ENCODE peak calls at places on chromosomes 7 and 10, in nine cellular contexts. One of them, this sample, is unnamed.
A peak's percentile ranks its signal among the peaks of the same experiment; 100 is the strongest.

GRCh38 chr7:92698237-92698841 is 108.1 kb upstream of the FAM133B start:
- DNase-seq in neural crest cell: peak; percentile 28
- DNase-seq in pancreas: no peak
- DNase-seq in cardiac fibroblast: peak; percentile 95
- DNase-seq in fibroblast of lung: peak; percentile 87
- DNase-seq in GM13976: no peak
- DNase-seq in GM10248: no peak
- DNase-seq in cardiac muscle cell: no peak
- DNase-seq in MCF 10A: peak; percentile 65
- DNase-seq in this sample: peak; percentile 6

GRCh38 chr7:91883676-91884362 is 3.3 kb upstream of the MTERF1 start:
- DNase-seq in neural crest cell: no peak
- DNase-seq in pancreas: no peak
- DNase-seq in cardiac fibroblast: no peak
- DNase-seq in fibroblast of lung: no peak
- DNase-seq in GM13976: no peak
- DNase-seq in GM10248: no peak
- DNase-seq in cardiac muscle cell: no peak
- DNase-seq in MCF 10A: no peak
- DNase-seq in this sample: no peak

GRCh38 chr7:68014031-68014774 is 1017.6 kb downstream of the TYW1 start:
- DNase-seq in neural crest cell: no peak
- DNase-seq in pancreas: no peak
- DNase-seq in cardiac fibroblast: no peak
- DNase-seq in fibroblast of lung: no peak
- DNase-seq in GM13976: no peak
- DNase-seq in GM10248: no peak
- DNase-seq in cardiac muscle cell: no peak
- DNase-seq in MCF 10A: no peak
- DNase-seq in this sample: no peak

GRCh38 chr7:136325021-136325420 is 347.9 kb upstream of the MTPN start:
- DNase-seq in neural crest cell: no peak
- DNase-seq in pancreas: no peak
- DNase-seq in cardiac fibroblast: no peak
- DNase-seq in fibroblast of lung: no peak
- DNase-seq in GM13976: no peak
- DNase-seq in GM10248: no peak
- DNase-seq in cardiac muscle cell: no peak
- DNase-seq in MCF 10A: no peak
- DNase-seq in this sample: no peak

GRCh38 chr10:124697443-124697836 is 46.7 kb downstream of the FAM53B start:
- DNase-seq in neural crest cell: no peak
- DNase-seq in pancreas: no peak
- DNase-seq in cardiac fibroblast: no peak
- DNase-seq in fibroblast of lung: no peak
- DNase-seq in GM13976: no peak
- DNase-seq in GM10248: no peak
- DNase-seq in cardiac muscle cell: no peak
- DNase-seq in MCF 10A: no peak
- DNase-seq in this sample: no peak

GRCh38 chr7:1931248-1931950 is 261.3 kb downstream of the ELFN1 start:
- DNase-seq in neural crest cell: no peak
- DNase-seq in pancreas: peak; percentile 25
- DNase-seq in cardiac fibroblast: peak; percentile 33
- DNase-seq in fibroblast of lung: no peak
- DNase-seq in GM13976: no peak
- DNase-seq in GM10248: no peak
- DNase-seq in cardiac muscle cell: no peak
- DNase-seq in MCF 10A: no peak
- DNase-seq in this sample: no peak

GRCh38 chr10:96509017-96509641 is 4.6 kb downstream of the TLL2 start:
- DNase-seq in neural crest cell: no peak
- DNase-seq in pancreas: no peak
- DNase-seq in cardiac fibroblast: no peak
- DNase-seq in fibroblast of lung: no peak
- DNase-seq in GM13976: no peak
- DNase-seq in GM10248: no peak
- DNase-seq in cardiac muscle cell: no peak
- DNase-seq in MCF 10A: no peak
- DNase-seq in this sample: no peak

GRCh38 chr10:3886666-3887251 is 101.8 kb upstream of the KLF6 start:
- DNase-seq in neural crest cell: no peak
- DNase-seq in pancreas: no peak
- DNase-seq in cardiac fibroblast: peak; percentile 93
- DNase-seq in fibroblast of lung: peak; percentile 88
- DNase-seq in GM13976: no peak
- DNase-seq in GM10248: peak; percentile 20
- DNase-seq in cardiac muscle cell: no peak
- DNase-seq in MCF 10A: peak; percentile 36
- DNase-seq in this sample: no peak

GRCh38 chr7:155255071-155255470 is 42.6 kb upstream of the INSIG1 start:
- DNase-seq in neural crest cell: no peak
- DNase-seq in pancreas: no peak
- DNase-seq in cardiac fibroblast: no peak
- DNase-seq in fibroblast of lung: no peak
- DNase-seq in GM13976: no peak
- DNase-seq in GM10248: no peak
- DNase-seq in cardiac muscle cell: no peak
- DNase-seq in MCF 10A: no peak
- DNase-seq in this sample: no peak

DNA sequence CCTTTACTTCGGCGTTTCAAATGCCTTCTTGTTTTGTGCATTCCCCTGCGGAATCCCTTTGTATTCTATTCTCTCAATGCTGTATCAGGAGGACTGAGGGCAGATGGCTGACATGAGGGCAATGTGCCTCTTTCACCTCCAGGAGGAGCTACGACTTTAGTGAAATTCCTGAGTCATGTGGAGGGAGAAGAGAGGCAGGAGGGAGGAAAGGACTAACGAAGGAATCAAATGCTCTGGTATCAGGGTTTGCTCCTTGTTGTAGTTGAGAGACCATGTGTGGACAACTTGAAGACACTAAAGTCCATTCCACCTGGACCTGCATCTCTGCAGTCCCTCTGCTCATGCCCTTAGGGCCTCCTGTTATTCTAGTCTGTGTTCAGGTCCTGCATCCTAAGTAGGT is 40.2 kb upstream of the PRSS58 start:
- DNase-seq in neural crest cell: no peak
- DNase-seq in pancreas: no peak
- DNase-seq in cardiac fibroblast: no peak
- DNase-seq in fibroblast of lung: no peak
- DNase-seq in GM13976: no peak
- DNase-seq in GM10248: no peak
- DNase-seq in cardiac muscle cell: peak; percentile 22
- DNase-seq in MCF 10A: peak; percentile 48
- DNase-seq in this sample: no peak
- TF ChIP-seq CTCF in neural crest cell: peak; percentile 43
- TF ChIP-seq CTCF in pancreas: no peak
- TF ChIP-seq CTCF in cardiac fibroblast: peak; percentile 43
- TF ChIP-seq CTCF in fibroblast of lung: no peak
- TF ChIP-seq CTCF in GM13976: no peak
- TF ChIP-seq CTCF in GM10248: no peak
- TF ChIP-seq CTCF in cardiac muscle cell: no peak
- TF ChIP-seq CTCF in MCF 10A: peak; percentile 25
- TF ChIP-seq CTCF in this sample: peak; percentile 12

GRCh38 chr7:69608049-69608448 is 9.8 kb downstream of the AUTS2 start:
- DNase-seq in neural crest cell: no peak
- DNase-seq in pancreas: no peak
- DNase-seq in cardiac fibroblast: no peak
- DNase-seq in fibroblast of lung: no peak
- DNase-seq in GM13976: no peak
- DNase-seq in GM10248: no peak
- DNase-seq in cardiac muscle cell: no peak
- DNase-seq in MCF 10A: no peak
- DNase-seq in this sample: no peak
- TF ChIP-seq CTCF in neural crest cell: no peak
- TF ChIP-seq CTCF in pancreas: no peak
- TF ChIP-seq CTCF in cardiac fibroblast: no peak
- TF ChIP-seq CTCF in fibroblast of lung: no peak
- TF ChIP-seq CTCF in GM13976: no peak
- TF ChIP-seq CTCF in GM10248: no peak
- TF ChIP-seq CTCF in cardiac muscle cell: no peak
- TF ChIP-seq CTCF in MCF 10A: no peak
- TF ChIP-seq CTCF in this sample: no peak

GRCh38 chr7:111929258-111929657 is 276.9 kb downstream of the DOCK4 start:
- DNase-seq in neural crest cell: no peak
- DNase-seq in pancreas: no peak
- DNase-seq in cardiac fibroblast: no peak
- DNase-seq in fibroblast of lung: no peak
- DNase-seq in GM13976: no peak
- DNase-seq in GM10248: no peak
- DNase-seq in cardiac muscle cell: no peak
- DNase-seq in MCF 10A: no peak
- DNase-seq in this sample: no peak
- TF ChIP-seq CTCF in neural crest cell: no peak
- TF ChIP-seq CTCF in pancreas: no peak
- TF ChIP-seq CTCF in cardiac fibroblast: no peak
- TF ChIP-seq CTCF in fibroblast of lung: no peak
- TF ChIP-seq CTCF in GM13976: no peak
- TF ChIP-seq CTCF in GM10248: no peak
- TF ChIP-seq CTCF in cardiac muscle cell: no peak
- TF ChIP-seq CTCF in MCF 10A: peak; percentile 12
- TF ChIP-seq CTCF in this sample: no peak

DNA sequence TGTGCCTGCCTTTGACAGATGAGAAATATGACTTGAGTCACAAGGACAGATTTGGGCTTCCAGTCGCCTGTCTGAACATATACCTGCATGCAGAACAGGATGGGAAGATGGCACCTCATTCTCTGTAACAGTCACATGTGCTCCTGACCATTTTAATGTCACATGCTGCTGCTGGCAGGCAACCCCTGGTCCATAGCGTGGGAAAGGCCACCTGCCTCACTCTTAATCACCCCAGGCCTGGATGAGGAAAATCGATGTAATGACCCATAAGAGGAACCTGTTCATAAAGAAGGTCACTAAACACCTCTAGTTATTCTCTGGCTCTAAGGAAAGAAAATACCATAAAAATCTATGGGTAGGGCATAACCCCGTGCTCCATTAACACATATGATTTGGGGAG is 110.2 kb downstream of the GFRA1 start:
- DNase-seq in neural crest cell: no peak
- DNase-seq in pancreas: peak; percentile 77
- DNase-seq in cardiac fibroblast: no peak
- DNase-seq in fibroblast of lung: no peak
- DNase-seq in GM13976: no peak
- DNase-seq in GM10248: no peak
- DNase-seq in cardiac muscle cell: no peak
- DNase-seq in MCF 10A: no peak
- DNase-seq in this sample: no peak
- TF ChIP-seq CTCF in neural crest cell: no peak
- TF ChIP-seq CTCF in pancreas: no peak
- TF ChIP-seq CTCF in cardiac fibroblast: no peak
- TF ChIP-seq CTCF in fibroblast of lung: no peak
- TF ChIP-seq CTCF in GM13976: no peak
- TF ChIP-seq CTCF in GM10248: no peak
- TF ChIP-seq CTCF in cardiac muscle cell: no peak
- TF ChIP-seq CTCF in MCF 10A: no peak
- TF ChIP-seq CTCF in this sample: no peak

GRCh38 chr10:91743460-91743859 is 54.8 kb upstream of the TNKS2 start:
- DNase-seq in neural crest cell: no peak
- DNase-seq in pancreas: no peak
- DNase-seq in cardiac fibroblast: no peak
- DNase-seq in fibroblast of lung: no peak
- DNase-seq in GM13976: no peak
- DNase-seq in GM10248: no peak
- DNase-seq in cardiac muscle cell: no peak
- DNase-seq in MCF 10A: no peak
- DNase-seq in this sample: no peak

GRCh38 chr10:91742189-91742588 is 56.0 kb upstream of the TNKS2 start:
- DNase-seq in neural crest cell: no peak
- DNase-seq in pancreas: no peak
- DNase-seq in cardiac fibroblast: no peak
- DNase-seq in fibroblast of lung: peak; percentile 25
- DNase-seq in GM13976: no peak
- DNase-seq in GM10248: no peak
- DNase-seq in cardiac muscle cell: no peak
- DNase-seq in MCF 10A: no peak
- DNase-seq in this sample: no peak

GRCh38 chr10:91740353-91740924 is 57.8 kb upstream of the TNKS2 start:
- DNase-seq in neural crest cell: no peak
- DNase-seq in pancreas: peak; percentile 53
- DNase-seq in cardiac fibroblast: no peak
- DNase-seq in fibroblast of lung: no peak
- DNase-seq in GM13976: no peak
- DNase-seq in GM10248: no peak
- DNase-seq in cardiac muscle cell: no peak
- DNase-seq in MCF 10A: no peak
- DNase-seq in this sample: no peak

DNA sequence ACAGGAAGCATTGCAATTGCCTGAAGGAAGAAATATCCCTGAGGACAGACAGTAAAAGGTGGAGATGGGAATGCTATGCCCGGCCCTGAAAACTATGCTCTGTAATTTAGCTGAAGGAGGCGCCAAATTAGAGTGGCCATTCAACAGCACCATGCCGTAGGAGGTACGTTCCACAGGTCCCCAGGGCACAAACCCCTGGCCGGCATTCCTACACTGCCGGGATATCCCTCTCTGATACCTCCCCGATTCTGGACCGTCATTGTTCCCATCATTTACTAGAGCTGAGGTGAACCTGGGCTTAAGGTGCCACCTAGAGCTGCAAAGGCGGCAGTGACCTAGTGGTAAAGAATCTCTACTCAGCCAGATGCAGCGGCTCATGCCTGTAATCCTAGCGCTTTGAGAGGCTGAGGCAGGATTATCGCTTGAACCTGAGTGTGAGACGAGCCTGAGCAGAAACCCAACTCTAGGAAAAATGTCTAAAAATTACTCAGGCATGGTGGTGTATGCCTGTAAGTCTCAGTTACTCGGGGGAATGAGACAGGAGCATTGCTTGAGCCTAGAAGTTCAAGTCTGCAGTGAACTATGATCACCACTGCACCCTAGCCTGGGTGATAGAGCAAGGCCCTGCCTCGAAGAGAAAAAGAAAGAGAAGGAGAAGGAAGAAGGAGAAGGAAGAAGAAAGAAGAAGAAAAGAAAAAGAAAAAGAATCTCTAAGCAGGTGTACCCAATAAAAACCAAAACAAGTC is 53.0 kb upstream of the TNKS2 start:
- DNase-seq in neural crest cell: no peak
- DNase-seq in pancreas: no peak
- DNase-seq in cardiac fibroblast: peak; percentile 51
- DNase-seq in fibroblast of lung: peak; percentile 23
- DNase-seq in GM13976: no peak
- DNase-seq in GM10248: no peak
- DNase-seq in cardiac muscle cell: peak; percentile 52
- DNase-seq in MCF 10A: peak; percentile 76
- DNase-seq in this sample: peak; percentile 14
- TF ChIP-seq CTCF in neural crest cell: peak; percentile 55
- TF ChIP-seq CTCF in pancreas: peak; percentile 13
- TF ChIP-seq CTCF in cardiac fibroblast: peak; percentile 39
- TF ChIP-seq CTCF in fibroblast of lung: no peak
- TF ChIP-seq CTCF in GM13976: no peak
- TF ChIP-seq CTCF in GM10248: no peak
- TF ChIP-seq CTCF in cardiac muscle cell: peak; percentile 41
- TF ChIP-seq CTCF in MCF 10A: peak; percentile 59
- TF ChIP-seq CTCF in this sample: peak; percentile 25